ENCODE peak calls at places on chromosomes 12 and 14, in ten cellular contexts. One of them, this sample, is unnamed.

GRCh38 chr14:77584809-77585208 is 31.6 kb downstream of the SPTLC2 start:
- DNase-seq in SJSA1: no peak
- DNase-seq in NCI-H2081: no peak
- DNase-seq in MCF 10A: no peak
- DNase-seq in mucosa of descending colon: no peak
- DNase-seq in D341Med: no peak
- DNase-seq in amygdala: no peak
- DNase-seq in tibial artery: no peak
- DNase-seq in body of pancreas: no peak
- DNase-seq in AG09309: no peak
- DNase-seq in this sample: no peak

GRCh38 chr12:27179399-27180214 is 64.5 kb upstream of the STK38L start:
- DNase-seq in amygdala: no peak
- DNase-seq in AG09309: no peak
- DNase-seq in SJSA1: peak
- DNase-seq in tibial artery: no peak
- DNase-seq in NCI-H2081: peak
- DNase-seq in MCF 10A: peak
- DNase-seq in body of pancreas: no peak
- DNase-seq in mucosa of descending colon: no peak
- DNase-seq in D341Med: peak
- DNase-seq in this sample: peak

GRCh38 chr12:13038491-13039161 is 5.6 kb upstream of the FAM234B start:
- DNase-seq in D341Med: no peak
- DNase-seq in NCI-H2081: no peak
- DNase-seq in body of pancreas: no peak
- DNase-seq in SJSA1: no peak
- DNase-seq in MCF 10A: peak
- DNase-seq in amygdala: no peak
- DNase-seq in AG09309: peak
- DNase-seq in mucosa of descending colon: no peak
- DNase-seq in tibial artery: no peak
- DNase-seq in this sample: peak

GRCh38 chr12:98582093-98582492 is 11.4 kb upstream of the SLC25A3 start:
- DNase-seq in D341Med: no peak
- DNase-seq in tibial artery: no peak
- DNase-seq in SJSA1: no peak
- DNase-seq in MCF 10A: no peak
- DNase-seq in mucosa of descending colon: no peak
- DNase-seq in amygdala: no peak
- DNase-seq in AG09309: no peak
- DNase-seq in body of pancreas: no peak
- DNase-seq in NCI-H2081: no peak
- DNase-seq in this sample: peak

GRCh38 chr12:109098671-109099070 is 1.3 kb downstream of the UNG start:
- DNase-seq in MCF 10A: peak
- DNase-seq in amygdala: no peak
- DNase-seq in D341Med: no peak
- DNase-seq in NCI-H2081: no peak
- DNase-seq in SJSA1: no peak
- DNase-seq in tibial artery: peak
- DNase-seq in AG09309: no peak
- DNase-seq in mucosa of descending colon: peak
- DNase-seq in body of pancreas: no peak
- DNase-seq in this sample: peak

GRCh38 chr14:21258889-21259787 is 10.1 kb downstream of the HNRNPC start:
- DNase-seq in SJSA1: no peak
- DNase-seq in AG09309: no peak
- DNase-seq in D341Med: no peak
- DNase-seq in NCI-H2081: no peak
- DNase-seq in amygdala: no peak
- DNase-seq in tibial artery: no peak
- DNase-seq in body of pancreas: no peak
- DNase-seq in MCF 10A: no peak
- DNase-seq in mucosa of descending colon: no peak
- DNase-seq in this sample: no peak

GRCh38 chr12:119729871-119730270 is 61.9 kb downstream of the PRKAB1 start:
- DNase-seq in AG09309: no peak
- DNase-seq in mucosa of descending colon: no peak
- DNase-seq in NCI-H2081: no peak
- DNase-seq in D341Med: no peak
- DNase-seq in amygdala: no peak
- DNase-seq in body of pancreas: no peak
- DNase-seq in tibial artery: no peak
- DNase-seq in SJSA1: no peak
- DNase-seq in MCF 10A: no peak
- DNase-seq in this sample: no peak

GRCh38 chr12:85130631-85131030 is 94.5 kb downstream of the LRRIQ1 start:
- DNase-seq in SJSA1: no peak
- DNase-seq in amygdala: no peak
- DNase-seq in tibial artery: no peak
- DNase-seq in MCF 10A: no peak
- DNase-seq in D341Med: no peak
- DNase-seq in AG09309: no peak
- DNase-seq in body of pancreas: no peak
- DNase-seq in mucosa of descending colon: no peak
- DNase-seq in NCI-H2081: no peak
- DNase-seq in this sample: no peak

GRCh38 chr12:78887008-78887407 is 22.4 kb downstream of the SYT1 start:
- DNase-seq in tibial artery: no peak
- DNase-seq in D341Med: no peak
- DNase-seq in AG09309: peak
- DNase-seq in mucosa of descending colon: no peak
- DNase-seq in MCF 10A: peak
- DNase-seq in body of pancreas: no peak
- DNase-seq in SJSA1: peak
- DNase-seq in amygdala: no peak
- DNase-seq in NCI-H2081: peak
- DNase-seq in this sample: peak

GRCh38 chr12:267581-268482 is 5.2 kb upstream of the SLC6A13 start:
- DNase-seq in MCF 10A: no peak
- DNase-seq in amygdala: no peak
- DNase-seq in D341Med: no peak
- DNase-seq in NCI-H2081: no peak
- DNase-seq in tibial artery: no peak
- DNase-seq in body of pancreas: no peak
- DNase-seq in mucosa of descending colon: no peak
- DNase-seq in SJSA1: no peak
- DNase-seq in AG09309: no peak
- DNase-seq in this sample: peak

GRCh38 chr14:69574266-69574953 is at the start of gene CCDC177:
- DNase-seq in tibial artery: no peak
- DNase-seq in NCI-H2081: peak
- DNase-seq in body of pancreas: peak
- DNase-seq in SJSA1: peak
- DNase-seq in mucosa of descending colon: peak
- DNase-seq in MCF 10A: peak
- DNase-seq in amygdala: no peak
- DNase-seq in D341Med: peak
- DNase-seq in AG09309: no peak
- DNase-seq in this sample: peak

GRCh38 chr14:73477618-73478266 is 13.0 kb upstream of the RIOX1 start:
- DNase-seq in NCI-H2081: no peak
- DNase-seq in AG09309: no peak
- DNase-seq in SJSA1: no peak
- DNase-seq in amygdala: no peak
- DNase-seq in D341Med: no peak
- DNase-seq in body of pancreas: no peak
- DNase-seq in tibial artery: no peak
- DNase-seq in MCF 10A: peak
- DNase-seq in mucosa of descending colon: no peak
- DNase-seq in this sample: peak

GRCh38 chr12:119113587-119113986 is 65.1 kb upstream of the HSPB8 start:
- DNase-seq in amygdala: no peak
- DNase-seq in SJSA1: no peak
- DNase-seq in D341Med: no peak
- DNase-seq in body of pancreas: no peak
- DNase-seq in AG09309: no peak
- DNase-seq in mucosa of descending colon: no peak
- DNase-seq in tibial artery: no peak
- DNase-seq in NCI-H2081: no peak
- DNase-seq in MCF 10A: no peak
- DNase-seq in this sample: no peak

GRCh38 chr14:62097072-62097471 is 334.9 kb downstream of the SNAPC1 start:
- DNase-seq in body of pancreas: no peak
- DNase-seq in amygdala: no peak
- DNase-seq in tibial artery: no peak
- DNase-seq in AG09309: no peak
- DNase-seq in D341Med: no peak
- DNase-seq in NCI-H2081: no peak
- DNase-seq in mucosa of descending colon: no peak
- DNase-seq in MCF 10A: no peak
- DNase-seq in SJSA1: no peak
- DNase-seq in this sample: no peak

GRCh38 chr14:93700928-93701327 is 87.4 kb downstream of the PRIMA1 start:
- DNase-seq in D341Med: no peak
- DNase-seq in AG09309: no peak
- DNase-seq in mucosa of descending colon: no peak
- DNase-seq in SJSA1: no peak
- DNase-seq in MCF 10A: no peak
- DNase-seq in tibial artery: no peak
- DNase-seq in amygdala: no peak
- DNase-seq in NCI-H2081: no peak
- DNase-seq in body of pancreas: no peak
- DNase-seq in this sample: no peak

GRCh38 chr14:104794099-104794498 is 1.4 kb downstream of the AKT1 start:
- DNase-seq in SJSA1: peak
- DNase-seq in tibial artery: no peak
- DNase-seq in mucosa of descending colon: peak
- DNase-seq in amygdala: no peak
- DNase-seq in body of pancreas: peak
- DNase-seq in D341Med: no peak
- DNase-seq in NCI-H2081: no peak
- DNase-seq in MCF 10A: peak
- DNase-seq in AG09309: no peak
- DNase-seq in this sample: peak

GRCh38 chr14:51596473-51596870 is 55.2 kb upstream of the FRMD6 start:
- DNase-seq in D341Med: no peak
- DNase-seq in tibial artery: no peak
- DNase-seq in MCF 10A: no peak
- DNase-seq in SJSA1: no peak
- DNase-seq in amygdala: no peak
- DNase-seq in AG09309: no peak
- DNase-seq in mucosa of descending colon: no peak
- DNase-seq in body of pancreas: no peak
- DNase-seq in NCI-H2081: no peak
- DNase-seq in this sample: no peak

GRCh38 chr14:96588410-96589249 is 86.4 kb downstream of the PAPOLA start:
- DNase-seq in AG09309: no peak
- DNase-seq in NCI-H2081: no peak
- DNase-seq in body of pancreas: no peak
- DNase-seq in tibial artery: no peak
- DNase-seq in D341Med: no peak
- DNase-seq in MCF 10A: no peak
- DNase-seq in amygdala: no peak
- DNase-seq in SJSA1: no peak
- DNase-seq in mucosa of descending colon: no peak
- DNase-seq in this sample: no peak

GRCh38 chr12:108832730-108833354 is 24.5 kb downstream of the SSH1 start:
- DNase-seq in NCI-H2081: no peak
- DNase-seq in tibial artery: no peak
- DNase-seq in AG09309: peak
- DNase-seq in body of pancreas: no peak
- DNase-seq in mucosa of descending colon: no peak
- DNase-seq in MCF 10A: peak
- DNase-seq in amygdala: no peak
- DNase-seq in D341Med: no peak
- DNase-seq in SJSA1: peak
- DNase-seq in this sample: peak

GRCh38 chr12:19639781-19640180 is 200.5 kb downstream of the AEBP2 start:
- DNase-seq in body of pancreas: no peak
- DNase-seq in SJSA1: no peak
- DNase-seq in tibial artery: no peak
- DNase-seq in MCF 10A: no peak
- DNase-seq in AG09309: no peak
- DNase-seq in amygdala: no peak
- DNase-seq in mucosa of descending colon: no peak
- DNase-seq in NCI-H2081: peak
- DNase-seq in D341Med: no peak
- DNase-seq in this sample: no peak

GRCh38 chr14:71714225-71714624 is 218.0 kb upstream of the RGS6 start:
- DNase-seq in AG09309: peak
- DNase-seq in MCF 10A: peak
- DNase-seq in mucosa of descending colon: no peak
- DNase-seq in amygdala: no peak
- DNase-seq in NCI-H2081: no peak
- DNase-seq in body of pancreas: no peak
- DNase-seq in SJSA1: peak
- DNase-seq in tibial artery: no peak
- DNase-seq in D341Med: no peak
- DNase-seq in this sample: peak

GRCh38 chr12:132169376-132169775 is 25.1 kb downstream of the NOC4L start:
- DNase-seq in mucosa of descending colon: no peak
- DNase-seq in D341Med: no peak
- DNase-seq in NCI-H2081: peak
- DNase-seq in AG09309: no peak
- DNase-seq in tibial artery: no peak
- DNase-seq in amygdala: no peak
- DNase-seq in body of pancreas: no peak
- DNase-seq in MCF 10A: no peak
- DNase-seq in SJSA1: no peak
- DNase-seq in this sample: no peak

GRCh38 chr12:83216230-83216629 is 529.5 kb downstream of the TMTC2 start:
- DNase-seq in NCI-H2081: no peak
- DNase-seq in SJSA1: no peak
- DNase-seq in AG09309: no peak
- DNase-seq in mucosa of descending colon: no peak
- DNase-seq in tibial artery: no peak
- DNase-seq in MCF 10A: no peak
- DNase-seq in amygdala: no peak
- DNase-seq in D341Med: no peak
- DNase-seq in body of pancreas: no peak
- DNase-seq in this sample: no peak

GRCh38 chr14:104547310-104547997 is 32.1 kb upstream of the C14orf180 start:
- DNase-seq in tibial artery: no peak
- DNase-seq in NCI-H2081: no peak
- DNase-seq in MCF 10A: no peak
- DNase-seq in mucosa of descending colon: no peak
- DNase-seq in AG09309: no peak
- DNase-seq in D341Med: no peak
- DNase-seq in SJSA1: no peak
- DNase-seq in amygdala: no peak
- DNase-seq in body of pancreas: no peak
- DNase-seq in this sample: no peak

GRCh38 chr12:26112703-26113147 is 12.1 kb downstream of the BHLHE41 start:
- DNase-seq in MCF 10A: peak
- DNase-seq in tibial artery: no peak
- DNase-seq in D341Med: no peak
- DNase-seq in NCI-H2081: no peak
- DNase-seq in mucosa of descending colon: no peak
- DNase-seq in SJSA1: peak
- DNase-seq in body of pancreas: no peak
- DNase-seq in amygdala: no peak
- DNase-seq in AG09309: no peak
- DNase-seq in this sample: no peak

GRCh38 chr14:21768116-21768874 is 94.7 kb upstream of the OR4E1 start:
- DNase-seq in amygdala: no peak
- DNase-seq in mucosa of descending colon: peak
- DNase-seq in NCI-H2081: peak
- DNase-seq in D341Med: peak
- DNase-seq in SJSA1: no peak
- DNase-seq in MCF 10A: peak
- DNase-seq in body of pancreas: no peak
- DNase-seq in tibial artery: no peak
- DNase-seq in AG09309: no peak
- DNase-seq in this sample: peak

GRCh38 chr12:93595336-93595735 is 22.9 kb downstream of the SOCS2 start:
- DNase-seq in tibial artery: no peak
- DNase-seq in MCF 10A: no peak
- DNase-seq in SJSA1: no peak
- DNase-seq in body of pancreas: no peak
- DNase-seq in amygdala: no peak
- DNase-seq in mucosa of descending colon: no peak
- DNase-seq in AG09309: no peak
- DNase-seq in NCI-H2081: no peak
- DNase-seq in D341Med: no peak
- DNase-seq in this sample: no peak

GRCh38 chr12:120468271-120468845 is 1.2 kb downstream of the SRSF9 start:
- DNase-seq in amygdala: no peak
- DNase-seq in SJSA1: peak
- DNase-seq in NCI-H2081: peak
- DNase-seq in AG09309: no peak
- DNase-seq in tibial artery: peak
- DNase-seq in body of pancreas: peak
- DNase-seq in mucosa of descending colon: peak
- DNase-seq in MCF 10A: peak
- DNase-seq in D341Med: no peak
- DNase-seq in this sample: peak